ENCODE peak calls at places on chromosomes 3 and 15, in nine cellular contexts. I is Kasumi-1, B is PC-9, K is COR-L47, C is HT-29, Q is glutamatergic neuron, X is lower leg skin, R is cardiac fibroblast, J is fibroblast of the aortic adventitia. N is an unnamed sample.

GRCh38 chr3:113268306-113268705 is 56.9 kb downstream of the BOC start:
- DNase-seq in K (no peak), J (no peak), I (no peak), Q (no peak), B (no peak), C (no peak), R (no peak), X (no peak), N (no peak)

GRCh38 chr15:87365221-87365620 is 891.3 kb downstream of the NTRK3 start:
- DNase-seq in J (peak), I (no peak), Q (no peak), R (peak), X (no peak), B (no peak), C (no peak), K (no peak), N (no peak)

GRCh38 chr15:39918688-39919385 is 1.2 kb downstream of the GPR176 start:
- DNase-seq in X (no peak), C (no peak), B (peak), I (no peak), K (no peak), Q (no peak), J (peak), R (peak), N (no peak)

GRCh38 chr3:88123526-88123925 is 26.2 kb upstream of the C3orf38 start:
- DNase-seq in X (no peak), B (no peak), R (no peak), K (no peak), C (no peak), I (no peak), J (no peak), Q (no peak), N (no peak)

GRCh38 chr3:115100172-115100571 is 46.9 kb downstream of the ZBTB20 start:
- DNase-seq in K (peak), B (no peak), J (peak), C (peak), Q (no peak), I (no peak), X (no peak), R (peak), N (no peak)

GRCh38 chr3:16668776-16669545 is 63.7 kb upstream of the DAZL start:
- DNase-seq in R (no peak), Q (no peak), J (no peak), B (no peak), C (no peak), I (no peak), K (no peak), X (no peak), N (no peak)

GRCh38 chr3:65796676-65797075 is 242.0 kb downstream of the MAGI1 start:
- DNase-seq in I (no peak), R (no peak), Q (no peak), J (no peak), C (no peak), K (no peak), B (no peak), X (no peak), N (no peak)

GRCh38 chr15:74614744-74615312 is 808 bp upstream of the CLK3 start:
- DNase-seq in Q (peak), C (peak), I (peak), R (peak), X (peak), K (peak), B (no peak), J (peak), N (no peak)

GRCh38 chr15:29053006-29053405 is 167.2 kb downstream of the APBA2 start:
- DNase-seq in I (no peak), Q (no peak), C (no peak), X (no peak), B (no peak), R (no peak), K (no peak), J (no peak), N (no peak)

GRCh38 chr3:106824856-106825255 is 552.4 kb upstream of the CCDC54 start:
- DNase-seq in X (no peak), R (peak), C (peak), I (peak), Q (no peak), J (peak), K (no peak), B (no peak), N (no peak)

GRCh38 chr3:102180291-102180931 is 254.4 kb upstream of the ZPLD1 start:
- DNase-seq in J (peak), C (peak), K (no peak), I (peak), Q (no peak), X (no peak), R (peak), B (no peak), N (no peak)

GRCh38 chr3:81910244-81910852 is 148.9 kb upstream of the GBE1 start:
- DNase-seq in J (peak), C (peak), K (no peak), X (no peak), B (no peak), Q (no peak), R (peak), I (peak), N (no peak)

GRCh38 chr3:136042608-136043221 is 77.2 kb downstream of the PPP2R3A start:
- DNase-seq in C (peak), Q (no peak), I (peak), B (peak), R (peak), X (no peak), J (peak), K (peak), N (no peak)

GRCh38 chr3:13647314-13648059 is 98.6 kb downstream of the FBLN2 start:
- DNase-seq in Q (no peak), C (no peak), K (no peak), I (peak), B (no peak), R (peak), J (peak), X (peak), N (no peak)

GRCh38 chr3:98574157-98574556 is 19.3 kb downstream of the CPOX start:
- DNase-seq in K (peak), B (no peak), Q (no peak), R (no peak), J (no peak), X (no peak), I (no peak), C (no peak), N (no peak)

GRCh38 chr3:66428733-66429132 is 72.1 kb downstream of the LRIG1 start:
- DNase-seq in K (peak), J (peak), I (no peak), C (peak), Q (peak), B (peak), X (peak), R (peak), N (no peak)